ENCODE peak calls at places on chromosome 13, in nine cellular contexts. T, G, O, K, D, Z, N, W and F are unnamed samples.

GRCh38 chr13:94419304-94419943 is 60.1 kb downstream of the DCT start:
- DNase-seq in T (no peak), W (no peak), K (no peak), G (no peak), N (no peak), D (peak), O (no peak), Z (no peak), F (no peak)

GRCh38 chr13:99996177-99996705 is 14.7 kb downstream of the ZIC2 start:
- DNase-seq in D (no peak), Z (no peak), W (no peak), K (no peak), N (no peak), G (no peak), T (no peak), O (no peak), F (no peak)

GRCh38 chr13:103358245-103358932 is 292.2 kb upstream of the SLC10A2 start:
- DNase-seq in T (no peak), W (no peak), N (no peak), O (no peak), G (no peak), K (no peak), Z (no peak), D (no peak), F (no peak)

GRCh38 chr13:21124853-21125252 is 51.5 kb downstream of the SKA3 start:
- DNase-seq in D (peak), K (no peak), Z (no peak), N (no peak), T (no peak), G (no peak), O (no peak), W (no peak), F (no peak)

GRCh38 chr13:43333176-43333575 is 309.8 kb downstream of the DNAJC15 start:
- DNase-seq in T (no peak), O (no peak), W (no peak), Z (no peak), K (no peak), G (no peak), D (no peak), N (no peak), F (no peak)

GRCh38 chr13:46575843-46576242 is 22.9 kb downstream of the LRCH1 start:
- DNase-seq in K (no peak), T (no peak), O (no peak), Z (no peak), N (no peak), W (no peak), G (no peak), D (no peak), F (no peak)

GRCh38 chr13:88586263-88586662 is 915.1 kb downstream of the SLITRK5 start:
- DNase-seq in W (no peak), T (no peak), Z (no peak), K (no peak), G (no peak), O (no peak), D (no peak), N (no peak), F (no peak)

GRCh38 chr13:22703601-22704209 is 477.1 kb upstream of the SGCG start:
- DNase-seq in T (no peak), K (no peak), D (no peak), Z (no peak), G (no peak), W (no peak), N (no peak), O (no peak), F (no peak)

GRCh38 chr13:113774177-113775107 is 15.4 kb downstream of the TMEM255B start:
- DNase-seq in T (no peak), G (no peak), O (no peak), D (peak), K (no peak), Z (peak), W (no peak), N (no peak), F (no peak)

GRCh38 chr13:23695711-23696512 is 125.7 kb downstream of the TNFRSF19 start:
- DNase-seq in Z (no peak), T (no peak), W (peak), G (no peak), D (no peak), K (no peak), O (no peak), N (no peak), F (no peak)

GRCh38 chr13:80145291-80145690 is 195.6 kb downstream of the SPRY2 start:
- DNase-seq in Z (no peak), T (no peak), K (no peak), G (no peak), N (no peak), O (no peak), D (no peak), W (no peak), F (no peak)

GRCh38 chr13:63838366-63839110 is 2422.9 kb upstream of the PCDH20 start:
- DNase-seq in G (no peak), D (no peak), Z (no peak), W (no peak), T (no peak), K (peak), N (no peak), O (peak), F (no peak)

GRCh38 chr13:31221057-31221456 is 21.3 kb downstream of the B3GLCT start:
- DNase-seq in W (no peak), D (no peak), G (no peak), Z (no peak), O (no peak), K (no peak), T (no peak), N (no peak), F (no peak)

GRCh38 chr13:30731658-30732390 is 3.5 kb upstream of the ALOX5AP start:
- DNase-seq in N (no peak), Z (no peak), D (no peak), O (no peak), W (no peak), T (no peak), G (no peak), K (no peak), F (no peak)

GRCh38 chr13:26037302-26037701 is 14.5 kb downstream of the SHISA2 start:
- DNase-seq in D (no peak), T (no peak), N (no peak), W (no peak), G (no peak), K (no peak), O (no peak), Z (no peak), F (peak)

GRCh38 chr13:44155422-44156293 is 218.0 kb upstream of the SERP2 start:
- DNase-seq in N (peak), W (peak), G (peak), Z (peak), T (peak), D (no peak), K (no peak), O (peak), F (peak)

GRCh38 chr13:63408227-63409202 is 1992.9 kb upstream of the PCDH20 start:
- DNase-seq in T (no peak), G (no peak), D (no peak), N (no peak), W (no peak), O (no peak), Z (no peak), K (no peak), F (no peak)

GRCh38 chr13:91741925-91742324 is 343.5 kb downstream of the GPC5 start:
- DNase-seq in K (no peak), Z (no peak), W (no peak), T (no peak), D (no peak), O (no peak), N (no peak), G (no peak), F (no peak)

GRCh38 chr13:30504081-30504480 is 38.3 kb upstream of the HMGB1 start:
- DNase-seq in K (no peak), D (no peak), W (no peak), N (no peak), Z (no peak), T (no peak), G (no peak), O (no peak), F (no peak)

GRCh38 chr13:41563501-41564001 is 106.2 kb downstream of the RGCC start:
- DNase-seq in T (no peak), K (no peak), D (no peak), O (no peak), G (no peak), N (no peak), Z (no peak), W (no peak), F (no peak)
- H3K27ac ChIP-seq in T (no peak), K (no peak), D (no peak), O (no peak), G (no peak), N (peak), Z (no peak), W (no peak), F (no peak)

GRCh38 chr13:29496241-29496712 is 99.2 kb downstream of the SLC7A1 start:
- DNase-seq in O (no peak), N (no peak), W (no peak), Z (peak), G (no peak), D (no peak), T (no peak), K (peak), F (no peak)

GRCh38 chr13:29494520-29494919 is 101.0 kb downstream of the SLC7A1 start:
- DNase-seq in O (no peak), D (no peak), T (no peak), G (no peak), N (no peak), W (no peak), K (no peak), Z (no peak), F (no peak)

GRCh38 chr13:29490561-29490960 is 104.9 kb downstream of the SLC7A1 start:
- DNase-seq in G (no peak), O (no peak), W (no peak), D (no peak), Z (no peak), T (no peak), N (no peak), K (no peak), F (no peak)

GRCh38 chr13:29491248-29491647 is 104.2 kb downstream of the SLC7A1 start:
- DNase-seq in Z (no peak), K (no peak), N (no peak), W (no peak), O (no peak), G (no peak), T (no peak), D (no peak), F (no peak)

DNA sequence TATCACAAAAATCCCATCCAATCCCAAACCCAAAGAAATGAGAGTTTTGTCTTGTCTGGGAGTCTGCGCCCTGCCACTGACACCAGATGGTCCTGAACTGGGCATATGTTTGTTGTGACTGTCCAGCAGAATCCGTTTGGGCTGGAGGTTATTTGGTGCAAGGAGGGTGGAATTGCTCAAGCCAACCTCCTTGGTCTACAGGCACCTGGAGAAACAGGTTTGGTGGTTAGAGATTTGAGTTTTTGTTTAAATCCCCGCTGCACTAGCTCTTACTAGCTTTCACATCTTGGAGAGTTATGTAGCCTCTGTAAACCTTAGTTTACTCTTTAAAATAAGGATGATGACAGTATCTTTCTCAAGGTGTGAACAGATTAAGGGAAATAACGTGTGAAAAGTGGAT is 101.7 kb downstream of the SLC7A1 start:
- DNase-seq in K (no peak), O (no peak), W (no peak), T (no peak), Z (no peak), N (no peak), D (no peak), G (no peak), F (no peak)
- H3K27ac ChIP-seq in K (no peak), O (no peak), W (no peak), T (no peak), Z (no peak), N (no peak), D (no peak), G (no peak), F (no peak)

DNA sequence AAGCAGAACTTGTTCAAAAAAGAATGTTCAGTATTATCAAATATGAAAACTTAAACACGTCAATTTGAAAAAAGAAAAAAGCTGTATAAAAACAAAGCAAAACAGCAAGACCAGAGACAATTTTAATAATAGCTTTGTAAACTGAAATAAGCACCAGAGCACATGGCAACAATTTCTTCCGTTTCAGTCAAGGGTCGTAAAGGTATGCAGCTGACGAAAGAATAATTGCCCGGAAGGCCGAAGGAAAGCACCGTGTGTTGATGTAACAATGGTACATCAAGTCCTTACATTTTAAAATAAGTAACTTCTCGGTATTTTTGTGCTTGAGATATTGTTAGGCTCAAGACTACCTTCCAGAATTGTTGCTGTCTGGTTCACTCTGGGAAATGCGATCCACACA is 1.7 kb downstream of the PROSER1 start:
- DNase-seq in G (peak), T (no peak), D (no peak), K (no peak), Z (no peak), W (no peak), N (no peak), O (no peak), F (no peak)
- H3K27ac ChIP-seq in G (peak), T (no peak), D (peak), K (no peak), Z (no peak), W (no peak), N (no peak), O (no peak), F (no peak)

GRCh38 chr13:45332831-45333219 is 8.2 kb downstream of the TPT1 start:
- DNase-seq in W (no peak), G (no peak), N (no peak), Z (no peak), O (no peak), T (no peak), K (no peak), D (no peak), F (no peak)

GRCh38 chr13:45331981-45332830 is 8.8 kb downstream of the TPT1 start:
- DNase-seq in K (no peak), T (no peak), N (no peak), O (no peak), Z (no peak), G (no peak), W (no peak), D (peak), F (no peak)

GRCh38 chr13:45333973-45334922 is 6.7 kb downstream of the TPT1 start:
- DNase-seq in T (no peak), O (no peak), K (no peak), N (no peak), Z (no peak), D (no peak), W (no peak), G (no peak), F (no peak)

GRCh38 chr13:45335397-45336024 is 5.5 kb downstream of the TPT1 start:
- DNase-seq in K (no peak), O (no peak), T (no peak), D (no peak), G (no peak), W (no peak), N (no peak), Z (no peak), F (no peak)

GRCh38 chr13:45333251-45333972 is 7.6 kb downstream of the TPT1 start:
- DNase-seq in T (no peak), N (no peak), D (no peak), G (no peak), W (no peak), O (no peak), K (no peak), Z (no peak), F (no peak)
- H3K27ac ChIP-seq in T (no peak), N (no peak), D (peak), G (no peak), W (peak), O (no peak), K (no peak), Z (no peak), F (no peak)

GRCh38 chr13:111261326-111261725 is 59.1 kb upstream of the TEX29 start:
- DNase-seq in D (no peak), O (no peak), N (no peak), Z (no peak), W (no peak), K (no peak), G (no peak), T (no peak), F (no peak)
- H3K27ac ChIP-seq in D (no peak), O (no peak), N (no peak), Z (no peak), W (no peak), K (no peak), G (no peak), T (no peak), F (no peak)

DNA sequence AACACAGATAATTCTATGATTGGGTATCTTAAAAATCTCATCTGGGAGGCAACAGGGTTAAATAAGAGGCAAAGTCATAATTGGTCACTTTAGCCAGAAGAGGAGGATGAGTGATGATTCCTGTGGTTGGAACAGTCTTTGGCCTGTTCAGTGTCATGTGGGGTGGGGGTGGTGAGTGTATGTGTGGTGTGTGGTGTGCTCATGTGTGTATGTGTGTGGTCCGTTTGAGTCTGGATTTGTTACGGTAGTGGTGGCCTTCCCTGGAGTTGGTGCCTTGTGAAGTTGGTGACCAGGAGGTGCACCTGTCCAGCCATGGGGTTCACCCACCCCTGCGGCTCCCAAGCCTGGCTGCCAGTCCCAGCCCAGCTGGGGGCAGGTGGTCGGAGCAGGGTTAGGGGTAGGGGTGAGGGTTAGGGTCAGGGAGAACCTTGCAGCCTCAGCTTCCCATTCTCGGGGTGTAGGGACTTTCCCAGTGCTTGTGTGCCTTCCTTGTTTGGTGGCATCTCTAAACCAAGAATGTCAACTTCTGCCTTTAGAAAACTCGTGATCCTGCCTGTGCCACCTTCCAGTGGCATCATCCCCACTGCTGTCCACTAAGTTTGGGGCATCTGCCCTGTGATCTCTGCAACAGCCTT is 97.5 kb downstream of the RAB20 start:
- DNase-seq in D (no peak), G (no peak), K (no peak), T (no peak), W (peak), Z (no peak), O (no peak), N (no peak), F (no peak)
- H3K27ac ChIP-seq in D (no peak), G (no peak), K (peak), T (peak), W (no peak), Z (no peak), O (peak), N (no peak), F (no peak)